ENCODE peak calls at places on chromosomes 3 and 15, in six cellular contexts. V is stimulated activated CD4-positive, alpha-beta T cell treated with anti-CD3 and anti-CD28 coated beads, Interleukin-1b, Interleukin-23, amount 100 ng/mL, for 4 hours; N is posterior cingulate gyrus; R is cardiac fibroblast; Y is HT-29; X is HT1080. E is an unnamed sample.

GRCh38 chr3:16012086-16012485 is 162.4 kb upstream of the GALNT15 start:
- DNase-seq in X (peak; percentile 8), R (peak; percentile 77), N (no peak), V (no peak), Y (no peak), E (no peak)

GRCh38 chr15:86159436-86159835 is 79.8 kb downstream of the AGBL1 start:
- DNase-seq in X (peak; percentile 16), R (no peak), V (no peak), N (no peak), Y (no peak), E (no peak)

GRCh38 chr3:58246148-58247051 is 8.8 kb downstream of the ABHD6 start:
- DNase-seq in N (no peak), X (no peak), Y (no peak), V (no peak), R (no peak), E (no peak)

GRCh38 chr15:41984622-41985021 is 12.3 kb upstream of the EHD4 start:
- DNase-seq in R (no peak), Y (no peak), V (no peak), N (no peak), X (no peak), E (no peak)

GRCh38 chr3:7752005-7752404 is 749.6 kb upstream of the LMCD1 start:
- DNase-seq in R (no peak), Y (no peak), X (no peak), N (no peak), V (no peak), E (no peak)

GRCh38 chr15:67945951-67946700 is 106.3 kb upstream of the RNU6-1 start:
- DNase-seq in X (peak; percentile 48), V (no peak), Y (peak; percentile 62), R (no peak), N (no peak), E (no peak)

GRCh38 chr3:178288074-178288473 is 248.2 kb upstream of the KCNMB2 start:
- DNase-seq in X (no peak), Y (no peak), V (no peak), R (no peak), N (no peak), E (no peak)

GRCh38 chr15:70293606-70294470 is 196.1 kb upstream of the TLE3 start:
- DNase-seq in V (no peak), N (no peak), Y (no peak), X (no peak), R (no peak), E (no peak)

GRCh38 chr3:61772439-61772838 is 211.1 kb downstream of the PTPRG start:
- DNase-seq in Y (no peak), R (peak; percentile 61), X (no peak), N (no peak), V (no peak), E (no peak)

GRCh38 chr3:1529666-1530065 is 436.8 kb downstream of the CNTN6 start:
- DNase-seq in Y (peak; percentile 4), R (no peak), X (no peak), V (no peak), N (no peak), E (no peak)

GRCh38 chr3:59001675-59002074 is 48.1 kb downstream of the CFAP20DC start:
- DNase-seq in R (no peak), V (no peak), X (no peak), Y (no peak), N (no peak), E (no peak)

GRCh38 chr15:63396546-63396939 is 14.9 kb upstream of the CA12 start:
- DNase-seq in X (no peak), N (no peak), V (no peak), Y (no peak), R (no peak), E (no peak)

GRCh38 chr15:79769081-79769481 is 127.7 kb downstream of the MTHFS start:
- DNase-seq in V (no peak), Y (peak; percentile 55), X (peak; percentile 25), N (no peak), R (peak; percentile 9), E (no peak)

GRCh38 chr3:193594946-193595689 is 2.1 kb downstream of the OPA1 start:
- DNase-seq in R (peak; percentile 36), V (no peak), Y (no peak), X (peak; percentile 36), N (no peak), E (no peak)

GRCh38 chr15:84702961-84703482 is 12.9 kb downstream of the SEC11A start:
- DNase-seq in V (no peak), X (no peak), N (no peak), Y (no peak), R (peak; percentile 69), E (peak; percentile 12)

GRCh38 chr15:70545526-70545925 is 217.8 kb downstream of the UACA start:
- DNase-seq in R (no peak), X (no peak), N (no peak), V (no peak), Y (no peak), E (no peak)

GRCh38 chr3:116179091-116179490 is 266.2 kb downstream of the LSAMP start:
- DNase-seq in Y (no peak), R (no peak), V (no peak), N (no peak), X (peak; percentile 62), E (no peak)

GRCh38 chr15:34818531-34818930 is 23.2 kb upstream of the ACTC1 start:
- DNase-seq in N (no peak), Y (no peak), R (no peak), X (no peak), V (no peak), E (no peak)

GRCh38 chr3:26967531-26967930 is 345.0 kb downstream of the LRRC3B start:
- DNase-seq in N (no peak), R (no peak), Y (no peak), V (no peak), X (peak; percentile 13), E (no peak)

GRCh38 chr3:128969993-128970740 is 23.7 kb downstream of the CFAP92 start:
- DNase-seq in N (no peak), X (peak; percentile 55), V (peak; percentile 58), R (peak; percentile 60), Y (peak; percentile 70), E (no peak)

GRCh38 chr3:158407844-158408517 is 163.0 kb upstream of the MLF1 start:
- DNase-seq in V (no peak), N (no peak), R (no peak), Y (no peak), X (no peak), E (no peak)

GRCh38 chr15:32825219-32825618 is 107.4 kb downstream of the GREM1 start:
- DNase-seq in R (peak; percentile 79), N (no peak), Y (no peak), X (no peak), V (no peak), E (no peak)

GRCh38 chr3:99647081-99647480 is 8.7 kb downstream of the COL8A1 start:
- DNase-seq in V (no peak), Y (no peak), X (no peak), N (no peak), R (peak; percentile 92), E (no peak)

GRCh38 chr15:100335335-100335999 is 6.3 kb downstream of the ADAMTS17 start:
- DNase-seq in N (no peak), R (no peak), V (no peak), Y (no peak), X (no peak), E (no peak)

GRCh38 chr15:29821416-29822099 is 710 bp downstream of the TJP1 start:
- DNase-seq in N (no peak), Y (peak; percentile 94), V (no peak), X (peak; percentile 72), R (peak; percentile 83), E (no peak)